ENCODE peak calls at places on chromosomes 12 and 14, in seven cellular contexts. A, F, Z, L, X, D and V are unnamed samples.

GRCh38 chr12:12724421-12725085 is 7.4 kb downstream of the CDKN1B start:
- DNase-seq in A (peak; percentile 63), F (no peak), Z (no peak), L (no peak), X (no peak), D (no peak), V (no peak)

GRCh38 chr12:3592856-3593625 is 102.0 kb downstream of the PRMT8 start:
- DNase-seq in A (no peak), F (no peak), Z (no peak), L (no peak), X (no peak), D (no peak), V (no peak)

GRCh38 chr14:96267916-96268315 is 11.9 kb downstream of the BDKRB1 start:
- DNase-seq in A (no peak), F (no peak), Z (no peak), L (no peak), X (no peak), D (no peak), V (no peak)

GRCh38 chr12:6782903-6783571 is 6.3 kb upstream of the CD4 start:
- DNase-seq in A (no peak), F (no peak), Z (no peak), L (no peak), X (no peak), D (no peak), V (no peak)

GRCh38 chr14:100827751-100828447 is 2.0 kb downstream of the MEG3 start:
- DNase-seq in A (no peak), F (no peak), Z (peak; percentile 44), L (peak; percentile 65), X (no peak), D (no peak), V (no peak)

GRCh38 chr12:62730649-62731377 is 204.1 kb downstream of the PPM1H start:
- DNase-seq in A (no peak), F (no peak), Z (peak; percentile 73), L (peak; percentile 35), X (no peak), D (no peak), V (no peak)

GRCh38 chr12:56565510-56566101 is 44.0 kb downstream of the RBMS2 start:
- DNase-seq in A (no peak), F (peak; percentile 69), Z (no peak), L (peak; percentile 63), X (peak; percentile 18), D (no peak), V (no peak)

GRCh38 chr12:120598674-120599463 is 17.7 kb upstream of the POP5 start:
- DNase-seq in A (no peak), F (peak; percentile 22), Z (no peak), L (peak; percentile 63), X (peak; percentile 70), D (no peak), V (no peak)

GRCh38 chr12:98221243-98221808 is 294.1 kb upstream of the TMPO start:
- DNase-seq in A (no peak), F (no peak), Z (peak; percentile 55), L (no peak), X (no peak), D (no peak), V (no peak)

GRCh38 chr12:108175310-108175709 is 46.2 kb downstream of the WSCD2 start:
- DNase-seq in A (no peak), F (no peak), Z (no peak), L (no peak), X (no peak), D (no peak), V (no peak)

GRCh38 chr12:3976351-3976938 is 103.2 kb upstream of the PARP11 start:
- DNase-seq in A (no peak), F (no peak), Z (no peak), L (no peak), X (no peak), D (no peak), V (no peak)

GRCh38 chr14:69570836-69571330 is 3.8 kb downstream of the CCDC177 start:
- DNase-seq in A (no peak), F (no peak), Z (no peak), L (no peak), X (no peak), D (no peak), V (no peak)

GRCh38 chr12:112524676-112525425 is 106.1 kb downstream of the PTPN11 start:
- DNase-seq in A (no peak), F (no peak), Z (peak; percentile 34), L (peak; percentile 36), X (peak; percentile 43), D (no peak), V (peak; percentile 34)

GRCh38 chr14:32469388-32470160 is 140.5 kb downstream of the AKAP6 start:
- DNase-seq in A (peak; percentile 64), F (no peak), Z (peak; percentile 42), L (no peak), X (peak; percentile 12), D (no peak), V (no peak)

GRCh38 chr12:7439579-7440505 is 4.1 kb downstream of the CD163L1 start:
- DNase-seq in A (no peak), F (peak; percentile 20), Z (peak; percentile 13), L (peak; percentile 22), X (no peak), D (no peak), V (no peak)

GRCh38 chr14:26765768-26766550 is 168.1 kb upstream of the NOVA1 start:
- DNase-seq in A (no peak), F (peak; percentile 30), Z (peak; percentile 87), L (peak; percentile 22), X (peak; percentile 56), D (peak; percentile 24), V (peak; percentile 2)